ENCODE peak calls at places on chromosomes 16 and 17, in four cellular contexts. Q is HepG2, J is K562, D is H1. H is an unnamed sample.

GRCh38 chr17:1040216-1040600 is 43.3 kb downstream of the TIMM22 start:
- DNase-seq in Q (peak; percentile 73), D (no peak), J (no peak), H (no peak)

GRCh38 chr17:3970668-3971067 is 6.4 kb upstream of the ATP2A3 start:
- DNase-seq in J (no peak), Q (no peak), D (no peak), H (no peak)

GRCh38 chr16:88116121-88116900 is 165.1 kb downstream of the BANP start:
- DNase-seq in Q (no peak), D (no peak), J (no peak), H (no peak)

GRCh38 chr17:74769856-74770497 is 6.2 kb downstream of the NAT9 start:
- DNase-seq in J (no peak), Q (no peak), D (no peak), H (no peak)

GRCh38 chr16:20056436-20056835 is 17.3 kb downstream of the GPR139 start:
- DNase-seq in Q (no peak), D (no peak), J (no peak), H (no peak)

GRCh38 chr17:36731806-36732205 is 130.4 kb downstream of the MRM1 start:
- DNase-seq in J (no peak), Q (no peak), D (peak; percentile 34), H (no peak)

GRCh38 chr16:10558746-10559641 is 21.4 kb downstream of the EMP2 start:
- DNase-seq in J (no peak), Q (no peak), D (no peak), H (no peak)

GRCh38 chr16:75118943-75119539 is 2.5 kb upstream of the LDHD start:
- DNase-seq in J (no peak), Q (peak; percentile 51), D (no peak), H (no peak)

GRCh38 chr17:68451650-68452354 is 5.5 kb downstream of the WIPI1 start:
- DNase-seq in Q (peak; percentile 61), D (no peak), J (no peak), H (no peak)

GRCh38 chr16:84552135-84552534 is 47.7 kb upstream of the MEAK7 start:
- DNase-seq in J (no peak), Q (no peak), D (no peak), H (no peak)

GRCh38 chr16:81004646-81005353 is 1.9 kb downstream of the CMC2 start:
- DNase-seq in Q (peak; percentile 65), J (no peak), D (no peak), H (peak; percentile 50)

GRCh38 chr17:29235904-29236303 is 10.8 kb upstream of the CRYBA1 start:
- DNase-seq in J (no peak), Q (no peak), D (no peak), H (no peak)

GRCh38 chr16:76278976-76279375 is 1.8 kb downstream of the CNTNAP4 start:
- DNase-seq in Q (peak; percentile 13), J (no peak), D (no peak), H (no peak)

GRCh38 chr16:14354561-14355351 is 275.3 kb downstream of the PARN start:
- DNase-seq in J (no peak), D (no peak), Q (no peak), H (peak; percentile 49)

GRCh38 chr17:71380535-71380934 is 740.3 kb upstream of the SOX9 start:
- DNase-seq in J (no peak), Q (no peak), D (no peak), H (no peak)

GRCh38 chr17:28759296-28759865 is 15.6 kb downstream of the TRAF4 start:
- DNase-seq in J (no peak), D (no peak), Q (no peak), H (no peak)

GRCh38 chr17:72305964-72306551 is 185.2 kb downstream of the SOX9 start:
- DNase-seq in J (no peak), Q (no peak), D (no peak), H (no peak)

GRCh38 chr16:49638696-49639629 is 216.9 kb downstream of the ZNF423 start:
- DNase-seq in Q (no peak), D (no peak), J (no peak), H (no peak)

DNA sequence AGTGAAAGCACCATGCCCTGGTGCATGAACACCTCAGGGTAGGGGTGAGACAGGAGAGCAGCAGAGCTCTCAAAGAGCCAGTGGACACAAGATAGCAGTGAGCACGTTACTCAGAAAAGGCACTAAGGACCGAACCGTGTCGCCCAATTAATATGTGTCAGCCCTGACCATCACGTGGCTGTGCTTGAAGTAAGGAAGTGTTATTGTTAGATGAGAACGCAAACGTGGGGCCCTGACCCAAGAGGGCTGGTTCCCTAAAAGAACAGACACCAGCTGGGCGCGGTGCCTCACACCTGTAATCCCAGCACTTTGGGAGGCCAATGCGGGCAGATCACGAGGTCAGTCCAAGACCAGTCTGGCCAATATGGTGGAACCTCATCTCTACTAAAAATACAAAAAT is 16.3 kb downstream of the AXIN1 start:
- DNase-seq in D (no peak), Q (no peak), J (no peak), H (no peak)
- TF ChIP-seq RNF2 in D (no peak), Q (no peak), J (no peak), H (no peak)

DNA sequence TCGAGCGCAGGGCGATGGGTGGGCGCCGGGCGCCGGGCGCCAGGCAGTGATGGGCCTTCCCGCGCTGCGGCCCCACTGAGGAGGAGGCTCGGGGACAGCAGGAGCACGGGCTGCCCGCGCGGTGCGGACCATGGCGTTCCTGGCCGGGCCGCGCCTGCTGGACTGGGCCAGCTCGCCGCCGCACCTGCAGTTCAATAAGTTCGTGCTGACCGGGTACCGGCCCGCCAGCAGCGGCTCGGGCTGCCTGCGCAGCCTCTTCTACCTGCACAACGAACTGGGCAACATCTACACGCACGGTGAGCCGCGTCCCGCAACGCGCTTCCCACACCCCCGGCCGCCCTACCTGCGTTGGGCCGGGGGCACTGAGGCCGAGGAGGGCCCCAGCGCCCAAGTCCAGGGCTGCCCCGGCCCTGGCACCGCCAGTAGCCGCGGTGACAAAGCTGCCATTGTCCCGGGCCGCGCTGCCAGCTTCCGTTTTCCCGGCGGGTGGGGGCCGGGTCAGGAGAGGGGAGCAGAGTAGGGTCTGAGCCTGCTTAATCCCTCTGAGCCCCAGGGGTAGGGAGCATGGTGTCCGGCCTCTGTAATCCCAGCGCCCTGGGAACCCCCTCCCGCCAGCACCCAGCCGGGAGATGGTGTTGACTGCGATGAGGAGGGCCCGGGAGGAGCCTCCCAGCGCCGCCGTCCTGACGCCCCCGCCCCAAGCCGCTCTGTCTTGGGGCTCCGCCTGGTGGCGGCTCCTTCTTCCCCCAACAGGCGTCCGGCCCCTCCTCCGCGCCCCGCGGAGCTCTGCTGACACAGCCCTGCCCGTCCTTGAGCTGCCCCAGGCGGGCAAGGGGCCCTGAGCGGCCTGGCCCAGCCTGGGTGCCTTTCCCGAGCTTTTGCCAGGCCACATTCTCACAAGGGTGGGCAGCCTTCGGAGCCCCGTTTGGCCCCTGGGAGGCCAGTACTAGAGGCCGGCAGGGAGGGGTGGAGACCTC is 685 bp downstream of the PAQR4 start:
- DNase-seq in J (peak; percentile 75), D (no peak), Q (peak; percentile 66), H (peak; percentile 73)
- TF ChIP-seq RNF2 in J (no peak), D (peak; percentile 21), Q (no peak), H (peak; percentile 53)

GRCh38 chr17:48577330-48577945 is 712 bp downstream of the HOXB4 start:
- DNase-seq in J (no peak), D (no peak), Q (no peak), H (no peak)
- TF ChIP-seq RNF2 in J (peak; percentile 12), D (peak; percentile 43), Q (no peak), H (no peak)

GRCh38 chr17:42311240-42312034 is 23.1 kb downstream of the STAT5A start:
- DNase-seq in J (peak; percentile 61), D (no peak), Q (peak; percentile 91), H (no peak)
- TF ChIP-seq RNF2 in J (peak; percentile 80), D (no peak), Q (no peak), H (no peak)

DNA sequence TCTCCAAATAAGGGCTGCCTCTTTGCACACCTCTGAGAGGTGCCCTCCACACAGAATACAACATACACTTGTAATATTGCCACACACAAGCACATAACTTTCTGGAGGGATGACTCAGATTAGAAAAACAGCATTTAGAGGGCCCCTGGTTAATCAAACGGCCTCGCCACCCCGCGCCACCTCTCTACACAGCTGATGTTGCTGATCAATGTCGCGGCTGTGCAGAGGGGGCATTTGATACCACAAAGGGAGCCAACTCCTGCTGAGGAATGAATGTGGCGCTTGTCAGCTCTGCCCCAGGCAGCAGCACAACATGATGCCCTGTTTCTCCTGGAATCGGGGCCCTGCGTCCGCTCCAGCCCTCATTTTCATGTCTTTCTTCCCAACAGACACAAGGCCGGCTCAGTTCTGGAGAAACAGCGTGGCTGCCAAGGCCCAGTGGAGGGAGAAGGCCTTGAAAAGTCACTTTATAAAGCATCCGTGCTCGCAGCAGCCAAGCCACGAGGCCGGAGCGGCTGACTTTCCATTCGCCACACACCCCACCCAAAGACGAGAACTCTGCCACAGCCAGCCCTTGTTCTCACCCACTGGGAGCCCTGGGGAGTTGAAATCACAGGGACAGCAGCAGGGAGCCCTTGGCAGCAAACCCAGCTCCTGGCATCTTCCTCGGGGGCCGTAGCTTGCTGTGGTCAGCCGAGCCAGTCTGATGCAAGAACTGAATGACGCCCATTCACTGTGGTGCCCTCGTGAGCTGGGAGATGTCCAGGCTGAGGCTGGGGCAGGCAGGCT is 65.7 kb downstream of the XYLT1 start:
- DNase-seq in D (no peak), J (no peak), Q (no peak), H (no peak)
- TF ChIP-seq RNF2 in D (no peak), J (no peak), Q (no peak), H (no peak)

GRCh38 chr17:41048441-41048840 is 1.3 kb upstream of the KRTAP2-1 start:
- DNase-seq in J (no peak), D (no peak), Q (peak; percentile 75), H (no peak)

GRCh38 chr17:41054025-41054424 is 1.0 kb downstream of the KRTAP2-2 start:
- DNase-seq in D (no peak), J (no peak), Q (no peak), H (no peak)

GRCh38 chr17:41052594-41052993 is 2.4 kb downstream of the KRTAP2-2 start:
- DNase-seq in Q (no peak), D (no peak), J (no peak), H (no peak)

DNA sequence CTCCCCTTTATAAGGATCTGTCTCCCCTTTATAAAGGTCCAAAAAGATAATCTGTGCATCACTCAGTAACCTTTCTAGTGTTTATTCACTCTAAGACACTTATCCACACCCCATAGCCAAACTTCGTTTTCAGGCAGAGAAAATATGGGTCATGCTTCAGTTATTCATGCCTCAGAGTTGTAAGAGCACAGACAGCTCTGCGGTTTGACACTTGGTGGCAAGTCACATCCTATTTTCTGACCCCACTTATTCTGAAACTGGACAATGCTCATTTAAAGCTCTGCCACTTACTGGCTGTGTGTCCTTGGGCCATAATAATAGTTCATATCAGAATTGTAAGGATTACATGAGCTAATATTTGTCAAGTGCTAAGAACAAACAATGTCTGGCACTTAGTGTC is 2.0 kb upstream of the KRTAP2-1 start:
- DNase-seq in D (no peak), Q (peak; percentile 63), J (no peak), H (no peak)
- TF ChIP-seq RNF2 in D (no peak), Q (no peak), J (no peak), H (no peak)

DNA sequence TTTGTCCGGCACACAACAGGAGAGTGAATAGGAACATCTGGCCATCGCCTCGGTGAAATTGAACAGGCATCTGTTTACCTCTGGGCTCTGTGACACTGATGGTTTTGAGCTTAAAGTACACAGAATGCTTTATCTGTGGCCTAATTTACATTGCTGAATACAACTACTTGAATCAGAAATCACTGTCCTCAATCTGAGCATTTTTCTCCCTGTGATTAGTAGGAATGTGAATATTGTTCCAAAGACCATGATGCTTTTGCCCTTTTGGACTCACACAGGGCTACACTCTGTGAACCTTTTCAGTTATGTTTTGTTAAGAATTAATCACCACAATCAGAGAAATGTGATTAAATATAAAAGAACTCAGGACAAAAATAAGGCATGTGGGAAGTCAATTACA is 323.0 kb upstream of the TBX2 start:
- DNase-seq in J (no peak), D (no peak), Q (peak; percentile 39), H (no peak)
- TF ChIP-seq RNF2 in J (no peak), D (no peak), Q (no peak), H (no peak)

GRCh38 chr17:66777689-66778225 is 57.2 kb upstream of the CACNG5 start:
- DNase-seq in D (peak; percentile 78), Q (no peak), J (no peak), H (no peak)
- TF ChIP-seq RNF2 in D (no peak), Q (no peak), J (no peak), H (no peak)

H was measured in A549.